ENCODE peak calls at places on chromosome 14, in four cellular contexts. W is lower leg skin, S is GM12891, N is heart left ventricle. A is an unnamed sample.

GRCh38 chr14:51293149-51293925 is 53.3 kb downstream of the TMX1 start:
- DNase-seq in W (no peak), S (no peak), N (peak), A (no peak)

GRCh38 chr14:48325486-48325885 is 650.1 kb upstream of the MDGA2 start:
- DNase-seq in W (no peak), S (no peak), N (no peak), A (no peak)

GRCh38 chr14:21056520-21057163 is 980 bp upstream of the RNASE8 start:
- DNase-seq in W (no peak), S (no peak), N (no peak), A (no peak)

GRCh38 chr14:84112589-84112988 is 1417.4 kb upstream of the FLRT2 start:
- DNase-seq in W (no peak), S (no peak), N (no peak), A (no peak)

GRCh38 chr14:90568405-90568804 is 171.6 kb downstream of the CALM1 start:
- DNase-seq in W (no peak), S (no peak), N (no peak), A (no peak)

GRCh38 chr14:60648934-60649814 is at the start of gene SIX1:
- DNase-seq in W (no peak), S (peak), N (peak), A (peak)

GRCh38 chr14:63045234-63045611 is at the start of gene KCNH5:
- DNase-seq in W (no peak), S (peak), N (peak), A (peak)

GRCh38 chr14:104150201-104151027 is 12.0 kb downstream of the KIF26A start:
- DNase-seq in W (no peak), S (no peak), N (no peak), A (peak)

GRCh38 chr14:73283592-73284379 is 46.5 kb downstream of the PAPLN start:
- DNase-seq in W (no peak), S (no peak), N (no peak), A (no peak)

GRCh38 chr14:50407089-50407813 is 10.6 kb upstream of the CDKL1 start:
- DNase-seq in W (no peak), S (no peak), N (no peak), A (no peak)

GRCh38 chr14:89219056-89219455 is 198.0 kb downstream of the FOXN3 start:
- DNase-seq in W (no peak), S (no peak), N (no peak), A (no peak)

GRCh38 chr14:58717821-58718220 is 80.1 kb downstream of the DACT1 start:
- DNase-seq in W (no peak), S (no peak), N (no peak), A (no peak)

GRCh38 chr14:99930420-99931274 is 134.6 kb upstream of the EVL start:
- DNase-seq in W (no peak), S (no peak), N (no peak), A (peak)

GRCh38 chr14:69643430-69644200 is 32.2 kb downstream of the SUSD6 start:
- DNase-seq in W (peak), S (no peak), N (peak), A (peak)

GRCh38 chr14:84071061-84071460 is 1458.9 kb upstream of the FLRT2 start:
- DNase-seq in W (no peak), S (no peak), N (no peak), A (no peak)

GRCh38 chr14:89184952-89185351 is 232.1 kb downstream of the FOXN3 start:
- DNase-seq in W (no peak), S (no peak), N (no peak), A (no peak)

GRCh38 chr14:106883218-106883692 is 1356.9 kb downstream of the TMEM121 start:
- DNase-seq in W (no peak), S (no peak), N (peak), A (peak)

GRCh38 chr14:61934385-61934784 is 172.2 kb downstream of the SNAPC1 start:
- DNase-seq in W (no peak), S (no peak), N (no peak), A (no peak)

GRCh38 chr14:73236157-73236556 is 1.1 kb upstream of the PAPLN start:
- DNase-seq in W (no peak), S (no peak), N (no peak), A (no peak)

GRCh38 chr14:70188608-70189540 is at the start of gene SLC8A3:
- DNase-seq in W (no peak), S (peak), N (no peak), A (peak)

GRCh38 chr14:90455100-90455571 is 58.3 kb downstream of the CALM1 start:
- DNase-seq in W (no peak), S (no peak), N (no peak), A (no peak)

GRCh38 chr14:53850714-53851296 is 105.8 kb downstream of the BMP4 start:
- DNase-seq in W (no peak), S (no peak), N (no peak), A (no peak)

GRCh38 chr14:57066463-57066862 is 202.2 kb downstream of the EXOC5 start:
- DNase-seq in W (no peak), S (no peak), N (no peak), A (no peak)

GRCh38 chr14:61560323-61560722 is 135.0 kb upstream of the HIF1A start:
- DNase-seq in W (no peak), S (no peak), N (no peak), A (no peak)

GRCh38 chr14:93103392-93104080 is 12.2 kb downstream of the ITPK1 start:
- DNase-seq in W (no peak), S (peak), N (peak), A (peak)

GRCh38 chr14:99737451-99737951 is 53.4 kb downstream of the CYP46A1 start:
- DNase-seq in W (no peak), S (no peak), N (peak), A (peak)

GRCh38 chr14:70422538-70422937 is 5.6 kb upstream of the SYNJ2BP start:
- DNase-seq in W (no peak), S (no peak), N (no peak), A (no peak)

GRCh38 chr14:64654072-64654899 is 49.9 kb upstream of the PLEKHG3 start:
- DNase-seq in W (no peak), S (no peak), N (no peak), A (no peak)

GRCh38 chr14:54562334-54562733 is 4.6 kb upstream of the SAMD4A start:
- DNase-seq in W (no peak), S (no peak), N (no peak), A (no peak)

GRCh38 chr14:69933623-69934275 is 54.5 kb downstream of the SMOC1 start:
- DNase-seq in W (no peak), S (no peak), N (no peak), A (no peak)

GRCh38 chr14:106879241-106879640 is 1352.9 kb downstream of the TMEM121 start:
- DNase-seq in W (no peak), S (no peak), N (no peak), A (peak)

GRCh38 chr14:22084393-22085281 is 411.0 kb upstream of the OR4E1 start:
- DNase-seq in W (peak), S (no peak), N (no peak), A (peak)

GRCh38 chr14:70289138-70289537 is 70.3 kb downstream of the COX16 start:
- DNase-seq in W (no peak), S (peak), N (no peak), A (peak)

DNA sequence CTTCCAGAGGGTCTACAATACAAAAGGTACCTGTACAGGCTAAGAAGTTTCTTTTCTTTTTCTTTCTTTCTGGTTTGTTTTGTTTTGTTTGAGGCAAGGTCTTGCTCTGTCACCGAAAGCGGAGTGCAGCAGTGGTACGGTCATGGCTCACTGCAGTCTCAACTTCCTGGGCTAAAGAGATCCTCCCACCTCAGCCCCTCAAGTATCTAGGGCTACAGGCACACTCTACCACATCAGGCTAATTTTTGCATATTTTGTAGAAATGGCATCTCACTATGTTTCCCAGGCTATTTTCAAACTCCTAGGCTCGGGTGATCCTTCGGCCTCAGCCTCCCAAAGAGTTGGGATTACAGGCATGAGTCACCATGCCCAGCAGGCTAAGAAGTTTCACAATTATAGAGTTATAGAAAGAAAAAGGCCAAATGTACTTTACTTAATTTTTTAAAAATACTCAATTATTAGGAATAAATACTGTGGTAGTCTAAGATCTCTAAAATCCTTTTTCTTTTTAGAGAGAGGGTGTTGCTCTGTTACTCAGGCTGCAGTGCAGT is 3.0 kb upstream of the PIGH start:
- DNase-seq in W (no peak), S (no peak), N (no peak), A (no peak)
- TF ChIP-seq POLR2A in W (no peak), S (no peak), N (no peak), A (no peak)

GRCh38 chr14:24052656-24053547 is 1.1 kb downstream of the CARMIL3 start:
- DNase-seq in W (no peak), S (no peak), N (no peak), A (no peak)

GRCh38 chr14:24051162-24051788 is 534 bp upstream of the CARMIL3 start:
- DNase-seq in W (peak), S (peak), N (no peak), A (no peak)

GRCh38 chr14:24053548-24054323 is 1.9 kb downstream of the CARMIL3 start:
- DNase-seq in W (no peak), S (peak), N (no peak), A (no peak)

GRCh38 chr14:24054324-24054641 is 2.5 kb downstream of the CARMIL3 start:
- DNase-seq in W (no peak), S (peak), N (no peak), A (no peak)

DNA sequence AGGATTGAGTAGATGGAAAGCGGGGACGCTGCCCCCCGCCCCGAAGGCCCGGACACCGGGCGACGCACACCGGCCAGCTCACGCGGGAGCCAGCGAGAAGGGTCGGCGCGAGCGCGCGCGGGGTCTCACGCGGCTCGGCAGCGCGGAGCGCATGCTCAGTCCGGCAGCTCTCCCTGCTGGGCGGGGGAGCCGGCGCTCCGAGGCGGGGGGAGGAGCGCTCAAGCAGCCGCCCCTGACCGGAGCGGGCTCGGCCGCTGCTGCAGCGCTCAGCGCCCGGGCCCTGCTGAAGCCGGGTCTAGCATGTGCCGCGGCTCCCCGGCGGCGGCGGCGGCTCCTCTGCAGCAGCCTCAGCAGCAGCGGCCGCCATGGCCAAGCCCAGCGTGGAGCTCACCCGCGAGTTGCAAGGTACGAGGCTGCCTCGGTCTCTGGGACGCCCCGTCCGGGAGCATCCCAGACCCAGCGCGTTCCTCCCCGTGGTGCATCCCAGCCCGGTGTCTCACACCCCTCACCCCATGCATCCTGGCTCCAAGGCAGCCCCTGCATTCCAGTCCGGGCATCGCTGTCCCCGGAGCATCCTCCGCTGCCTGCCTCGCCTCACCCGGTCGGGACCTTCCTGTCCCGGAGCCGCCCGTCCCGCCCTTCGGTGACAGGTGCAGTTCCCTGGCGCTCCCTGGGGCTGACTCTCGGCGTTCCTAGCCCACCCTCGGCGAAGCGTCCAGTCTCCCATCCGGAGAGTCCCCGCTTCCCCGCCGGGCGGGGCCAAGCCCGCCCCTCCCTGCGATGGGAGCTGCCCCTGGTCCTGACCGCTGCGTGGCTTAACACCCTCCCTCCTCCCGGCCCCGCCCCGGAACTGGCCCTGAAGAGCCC is at the start of gene CARMIL3:
- DNase-seq in W (no peak), S (peak), N (peak), A (peak)
- TF ChIP-seq POLR2A in W (no peak), S (no peak), N (peak), A (no peak)

DNA sequence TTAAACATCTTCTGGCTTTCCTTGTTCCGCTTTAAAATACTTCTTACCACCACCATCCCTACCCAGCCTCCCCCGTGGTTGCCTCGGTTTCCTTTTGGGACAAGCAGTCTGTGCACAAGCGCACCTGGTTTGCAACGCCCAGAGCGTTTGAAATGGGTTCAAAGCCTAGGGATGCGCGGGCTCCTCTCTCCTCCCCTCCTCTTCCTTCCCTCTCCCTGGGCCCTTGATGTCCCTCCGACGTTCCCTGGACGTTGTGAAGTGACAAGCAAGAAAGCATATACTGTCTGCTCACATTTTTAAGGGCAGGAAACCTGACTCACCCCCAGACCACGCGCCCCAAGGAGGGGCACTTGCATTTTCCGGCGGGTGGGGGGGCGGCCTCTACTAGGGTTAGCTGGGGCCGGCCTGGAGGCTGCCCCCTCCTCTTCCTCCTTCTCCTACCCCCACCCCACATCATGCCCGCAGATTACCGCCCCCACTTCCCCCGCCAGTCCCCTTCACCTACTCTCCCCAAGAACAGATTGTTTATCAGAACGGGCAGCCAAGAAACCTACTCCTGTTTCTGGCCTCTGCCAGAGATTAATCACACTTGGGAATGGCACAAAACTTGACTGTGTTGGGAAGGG is 9.5 kb upstream of the IRF2BPL start:
- DNase-seq in W (no peak), S (no peak), N (peak), A (peak)
- TF ChIP-seq POLR2A in W (no peak), S (no peak), N (no peak), A (no peak)

GRCh38 chr14:75985618-75986438 is at the start of gene IFT43:
- DNase-seq in W (peak), S (peak), N (peak), A (peak)

GRCh38 chr14:75981826-75982723 is at the start of gene TGFB3:
- DNase-seq in W (peak), S (peak), N (peak), A (peak)

GRCh38 chr14:75986439-75986765 is 839 bp downstream of the IFT43 start:
- DNase-seq in W (no peak), S (no peak), N (no peak), A (no peak)

GRCh38 chr14:75982724-75983358 is 1.0 kb upstream of the TGFB3 start:
- DNase-seq in W (peak), S (no peak), N (peak), A (peak)

GRCh38 chr14:75984674-75985073 is 889 bp upstream of the IFT43 start:
- DNase-seq in W (no peak), S (no peak), N (no peak), A (no peak)
- TF ChIP-seq POLR2A in W (no peak), S (no peak), N (no peak), A (no peak)

GRCh38 chr14:101184562-101184961 is 281.0 kb upstream of the RTL1 start:
- DNase-seq in W (no peak), S (no peak), N (no peak), A (no peak)
- TF ChIP-seq POLR2A in W (no peak), S (no peak), N (no peak), A (no peak)

DNA sequence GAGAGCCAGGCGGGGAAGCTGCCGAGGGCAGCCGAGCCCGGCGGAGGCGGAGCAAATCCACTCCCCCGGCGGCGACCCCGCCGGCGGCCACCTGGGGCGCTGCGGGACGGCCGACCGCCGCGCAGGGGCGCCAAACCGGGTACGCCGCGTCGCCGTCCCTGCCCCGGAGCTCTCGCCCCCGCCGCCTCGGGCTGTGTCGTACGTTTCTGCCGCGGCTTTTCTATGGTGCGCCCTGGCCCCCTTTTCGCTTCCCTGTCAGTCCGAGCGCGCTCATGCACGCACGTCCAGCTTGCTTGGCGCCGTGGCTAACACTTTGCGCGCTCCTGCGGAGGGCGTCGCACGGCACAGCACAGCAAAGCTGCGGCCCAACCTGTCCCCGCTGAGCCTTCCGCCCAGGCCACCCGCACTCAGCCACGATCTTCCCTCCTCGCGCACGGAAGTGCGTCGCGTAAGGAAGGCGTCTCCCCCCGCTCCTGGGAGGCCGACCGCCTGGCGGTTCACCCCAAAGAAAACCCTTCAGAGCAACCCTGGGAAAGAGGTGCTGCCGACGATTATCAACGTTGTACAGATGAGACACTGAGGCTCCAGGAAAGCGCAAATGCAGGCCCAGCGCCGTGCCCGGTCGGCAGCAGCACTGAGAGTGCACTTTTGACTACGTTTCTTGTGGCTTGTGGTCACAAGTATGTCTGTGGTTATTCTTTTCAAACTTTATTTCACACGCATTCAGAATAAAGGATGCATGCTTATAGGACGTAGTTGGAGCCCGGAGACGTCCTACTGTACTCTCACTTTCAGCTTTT is at the start of gene HECTD1:
- DNase-seq in W (peak), S (peak), N (peak), A (peak)
- TF ChIP-seq POLR2A in W (no peak), S (peak), N (peak), A (peak)

GRCh38 chr14:31966896-31967668 is 110.0 kb upstream of the ARHGAP5 start:
- DNase-seq in W (no peak), S (no peak), N (no peak), A (no peak)
- TF ChIP-seq POLR2A in W (no peak), S (no peak), N (no peak), A (no peak)

DNA sequence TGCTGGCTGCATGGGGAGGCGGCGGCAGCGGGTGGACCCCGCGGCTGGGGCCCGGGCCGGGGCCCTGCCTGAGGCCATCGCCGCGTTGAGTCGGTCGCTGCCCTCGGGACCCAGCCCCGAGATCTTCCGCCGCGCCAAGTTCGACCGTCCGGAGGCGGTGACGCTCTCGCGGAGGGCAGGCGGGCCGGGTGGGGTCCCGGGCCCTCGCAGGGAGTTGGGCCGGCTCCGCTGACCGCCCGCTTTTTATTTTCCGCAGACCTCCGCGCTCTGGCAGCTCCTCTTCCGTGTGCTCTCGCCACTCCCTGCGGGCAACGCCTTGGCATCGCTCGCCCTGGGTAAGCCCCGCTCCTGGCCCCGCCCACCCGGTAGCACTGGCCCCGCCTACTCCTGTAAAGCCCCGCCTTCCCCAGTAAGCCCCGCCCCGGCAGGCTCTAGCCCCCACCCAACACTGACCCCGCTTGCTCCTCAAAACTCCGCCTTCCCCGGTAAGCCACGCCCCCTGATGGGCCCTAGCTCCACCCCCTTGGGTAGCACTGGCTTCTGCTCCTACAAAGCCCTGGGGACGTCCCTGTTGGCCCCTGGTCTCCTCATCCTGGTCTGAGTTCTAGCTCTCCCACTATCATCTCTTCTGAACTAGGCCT is 440 bp downstream of the TEDC1 start:
- DNase-seq in W (peak), S (peak), N (peak), A (peak)
- TF ChIP-seq POLR2A in W (no peak), S (no peak), N (no peak), A (peak)

GRCh38 chr14:23093104-23093503 is 1.8 kb downstream of the ACIN1 start:
- DNase-seq in W (no peak), S (no peak), N (no peak), A (no peak)

GRCh38 chr14:23095196-23096108 is at the start of gene C14orf119:
- DNase-seq in W (peak), S (peak), N (peak), A (no peak)

GRCh38 chr14:23093993-23094665 is 807 bp downstream of the ACIN1 start:
- DNase-seq in W (no peak), S (no peak), N (no peak), A (no peak)

GRCh38 chr14:23093526-23093925 is 1.4 kb downstream of the ACIN1 start:
- DNase-seq in W (no peak), S (no peak), N (no peak), A (no peak)

GRCh38 chr14:23094666-23095195 is at the start of gene ACIN1:
- DNase-seq in W (peak), S (peak), N (peak), A (no peak)
- TF ChIP-seq POLR2A in W (no peak), S (peak), N (peak), A (peak)

GRCh38 chr14:68283378-68284123 is 464.0 kb downstream of the RAD51B start:
- DNase-seq in W (peak), S (no peak), N (peak), A (no peak)
- TF ChIP-seq POLR2A in W (no peak), S (peak), N (no peak), A (no peak)

A was measured in erythroblast.